ENCODE peak calls at places on chromosomes 11 and 22, in eight cellular contexts. L is ELR; R is stimulated activated CD4-positive, alpha-beta T cell treated with anti-CD3 and anti-CD28 coated beads, Interleukin-2, amount 100 ng/mL, for 48 hours; X is fibroblast of the aortic adventitia; J is AG09309; D is activated T-helper 9 cell treated with anti-CD3 and anti-CD28 coated beads, Interleukin-2, amount 50 U/mL, for 16 hours; E is A549; Y is chondrocyte. W is an unnamed sample.

GRCh38 chr11:117171648-117172051 is 6.9 kb upstream of the SIDT2 start:
- DNase-seq in X (no peak), R (no peak), Y (no peak), L (no peak), D (no peak), E (no peak), J (no peak), W (peak)

GRCh38 chr11:93051181-93051580 is 81.7 kb downstream of the MTNR1B start:
- DNase-seq in D (no peak), J (no peak), R (no peak), Y (no peak), X (peak), L (peak), E (no peak), W (no peak)

GRCh38 chr11:44817207-44817944 is 90.6 kb downstream of the TSPAN18 start:
- DNase-seq in E (no peak), D (no peak), J (no peak), L (peak), Y (no peak), X (peak), R (no peak), W (no peak)

GRCh38 chr11:10444725-10445286 is 10.3 kb upstream of the AMPD3 start:
- DNase-seq in E (no peak), J (no peak), D (no peak), R (no peak), X (no peak), L (no peak), Y (no peak), W (no peak)

GRCh38 chr11:76835928-76836612 is 24.6 kb upstream of the ACER3 start:
- DNase-seq in E (peak), Y (no peak), L (no peak), R (no peak), J (peak), X (peak), D (no peak), W (peak)

GRCh38 chr11:116808262-116809175 is 14.6 kb downstream of the APOA4 start:
- DNase-seq in D (no peak), J (peak), R (no peak), L (peak), E (no peak), Y (no peak), X (peak), W (peak)

GRCh38 chr11:45603930-45604682 is 61.3 kb downstream of the CHST1 start:
- DNase-seq in J (no peak), R (no peak), X (no peak), Y (no peak), D (no peak), L (no peak), E (no peak), W (no peak)

GRCh38 chr11:123216249-123216648 is 21.2 kb upstream of the CLMP start:
- DNase-seq in R (no peak), E (no peak), Y (no peak), J (no peak), X (no peak), D (no peak), L (no peak), W (no peak)

GRCh38 chr22:25169278-25170031 is 30.2 kb upstream of the CRYBB3 start:
- DNase-seq in E (no peak), R (no peak), X (no peak), D (no peak), J (no peak), Y (peak), L (no peak), W (peak)

GRCh38 chr11:35963911-35964310 is 20.0 kb downstream of the LDLRAD3 start:
- DNase-seq in Y (no peak), X (peak), R (no peak), E (no peak), J (no peak), D (no peak), L (no peak), W (no peak)

GRCh38 chr22:43827926-43828710 is 16.0 kb upstream of the EFCAB6 start:
- DNase-seq in X (no peak), Y (no peak), J (no peak), L (no peak), E (peak), D (no peak), R (no peak), W (no peak)

GRCh38 chr11:133441964-133442660 is 90.2 kb downstream of the OPCML start:
- DNase-seq in E (no peak), Y (no peak), L (no peak), X (no peak), R (no peak), D (no peak), J (no peak), W (no peak)

W was measured in small intestine.